ENCODE peak calls at places on chromosomes 16 and 17, in six cellular contexts. U is AG09319, K is Calu3, M is psoas muscle, R is body of pancreas, P is AG04450. D is an unnamed sample.

GRCh38 chr16:28063611-28064061 is at the start of gene GSG1L:
- DNase-seq in K (peak), M (no peak), U (no peak), P (no peak), R (no peak), D (no peak)

GRCh38 chr17:34581446-34582184 is 2.2 kb downstream of the TMEM132E start:
- DNase-seq in P (no peak), U (no peak), R (no peak), K (no peak), M (no peak), D (no peak)

GRCh38 chr16:64434526-64435069 is 687.3 kb downstream of the CDH11 start:
- DNase-seq in R (no peak), U (no peak), K (no peak), M (no peak), P (no peak), D (no peak)

GRCh38 chr17:65385726-65386125 is 175.7 kb downstream of the AXIN2 start:
- DNase-seq in K (no peak), R (no peak), M (no peak), P (no peak), U (no peak), D (no peak)

GRCh38 chr16:79283578-79283977 is 317.0 kb downstream of the MAF start:
- DNase-seq in U (no peak), R (no peak), K (no peak), M (no peak), P (no peak), D (no peak)

GRCh38 chr17:2965621-2966275 is 97.7 kb downstream of the OR1D5 start:
- DNase-seq in M (no peak), K (peak), U (no peak), P (no peak), R (no peak), D (peak)

GRCh38 chr17:181213-182163 is at the start of gene DOC2B:
- DNase-seq in P (no peak), K (peak), U (no peak), M (peak), R (peak), D (no peak)

GRCh38 chr17:39227364-39227919 is 1.7 kb upstream of the STAC2 start:
- DNase-seq in P (no peak), U (no peak), M (no peak), K (no peak), R (no peak), D (no peak)

GRCh38 chr17:64001763-64002529 is 3.8 kb downstream of the PRR29 start:
- DNase-seq in M (peak), U (no peak), P (no peak), R (no peak), K (no peak), D (no peak)

GRCh38 chr17:67441052-67441738 is 64.1 kb downstream of the PITPNC1 start:
- DNase-seq in R (no peak), M (no peak), K (no peak), U (no peak), P (peak), D (no peak)

GRCh38 chr17:49723423-49723822 is 15.7 kb upstream of the SLC35B1 start:
- DNase-seq in P (no peak), R (no peak), M (peak), K (no peak), U (no peak), D (no peak)

GRCh38 chr16:27181020-27181419 is 22.3 kb upstream of the KDM8 start:
- DNase-seq in K (peak), U (no peak), P (no peak), R (no peak), M (no peak), D (no peak)

GRCh38 chr17:41417576-41418015 is 6.8 kb downstream of the KRT37 start:
- DNase-seq in K (peak), M (no peak), P (no peak), U (no peak), R (no peak), D (no peak)

GRCh38 chr17:78828470-78829185 is 12.0 kb downstream of the USP36 start:
- DNase-seq in K (peak), U (no peak), R (no peak), P (peak), M (peak), D (no peak)

GRCh38 chr16:24309222-24309905 is 53.2 kb downstream of the CACNG3 start:
- DNase-seq in P (no peak), U (no peak), M (no peak), K (peak), R (peak), D (no peak)

GRCh38 chr16:87384162-87384999 is 805 bp upstream of the FBXO31 start:
- DNase-seq in R (peak), U (no peak), K (peak), P (no peak), M (peak), D (peak)

GRCh38 chr16:58421029-58421428 is 28.8 kb downstream of the GINS3 start:
- DNase-seq in U (no peak), P (no peak), M (no peak), K (no peak), R (no peak), D (no peak)

GRCh38 chr16:1150511-1150982 is 2.4 kb upstream of the CACNA1H start:
- DNase-seq in K (no peak), M (no peak), R (no peak), U (no peak), P (no peak), D (no peak)

GRCh38 chr17:565506-565905 is 149.1 kb downstream of the VPS53 start:
- DNase-seq in R (no peak), K (peak), P (no peak), U (no peak), M (no peak), D (no peak)

GRCh38 chr16:18969855-18970240 is 13.9 kb upstream of the TMC7 start:
- DNase-seq in K (no peak), R (no peak), P (no peak), U (no peak), M (no peak), D (no peak)

GRCh38 chr16:12458591-12459400 is 344.9 kb downstream of the CPPED1 start:
- DNase-seq in P (no peak), M (no peak), R (no peak), K (no peak), U (no peak), D (no peak)

GRCh38 chr17:50027639-50028206 is 28.2 kb upstream of the ITGA3 start:
- DNase-seq in K (peak), U (peak), M (peak), R (peak), P (peak), D (peak)

GRCh38 chr17:32235588-32235987 is 30.0 kb upstream of the RHBDL3 start:
- DNase-seq in M (no peak), U (no peak), P (no peak), K (no peak), R (no peak), D (no peak)

GRCh38 chr17:42311240-42312034 is 23.1 kb downstream of the STAT5A start:
- DNase-seq in U (peak), P (peak), K (no peak), M (peak), R (peak), D (no peak)

GRCh38 chr17:38967290-38967738 is at the start of gene FBXO47:
- DNase-seq in K (peak), M (peak), U (peak), R (peak), P (peak), D (no peak)

GRCh38 chr16:14148569-14148968 is 77.5 kb downstream of the MRTFB start:
- DNase-seq in R (no peak), M (no peak), K (peak), U (no peak), P (no peak), D (no peak)

GRCh38 chr16:77500286-77500598 is 65.4 kb upstream of the ADAMTS18 start:
- DNase-seq in U (no peak), P (no peak), K (no peak), M (no peak), R (no peak), D (no peak)

GRCh38 chr16:77496934-77497333 is 62.1 kb upstream of the ADAMTS18 start:
- DNase-seq in U (no peak), K (no peak), R (no peak), M (no peak), P (no peak), D (no peak)

GRCh38 chr16:77501260-77501659 is 66.4 kb upstream of the ADAMTS18 start:
- DNase-seq in P (no peak), R (no peak), M (no peak), K (no peak), U (no peak), D (no peak)

GRCh38 chr16:77502448-77502847 is 67.6 kb upstream of the ADAMTS18 start:
- DNase-seq in R (no peak), U (no peak), M (no peak), K (no peak), P (no peak), D (no peak)

DNA sequence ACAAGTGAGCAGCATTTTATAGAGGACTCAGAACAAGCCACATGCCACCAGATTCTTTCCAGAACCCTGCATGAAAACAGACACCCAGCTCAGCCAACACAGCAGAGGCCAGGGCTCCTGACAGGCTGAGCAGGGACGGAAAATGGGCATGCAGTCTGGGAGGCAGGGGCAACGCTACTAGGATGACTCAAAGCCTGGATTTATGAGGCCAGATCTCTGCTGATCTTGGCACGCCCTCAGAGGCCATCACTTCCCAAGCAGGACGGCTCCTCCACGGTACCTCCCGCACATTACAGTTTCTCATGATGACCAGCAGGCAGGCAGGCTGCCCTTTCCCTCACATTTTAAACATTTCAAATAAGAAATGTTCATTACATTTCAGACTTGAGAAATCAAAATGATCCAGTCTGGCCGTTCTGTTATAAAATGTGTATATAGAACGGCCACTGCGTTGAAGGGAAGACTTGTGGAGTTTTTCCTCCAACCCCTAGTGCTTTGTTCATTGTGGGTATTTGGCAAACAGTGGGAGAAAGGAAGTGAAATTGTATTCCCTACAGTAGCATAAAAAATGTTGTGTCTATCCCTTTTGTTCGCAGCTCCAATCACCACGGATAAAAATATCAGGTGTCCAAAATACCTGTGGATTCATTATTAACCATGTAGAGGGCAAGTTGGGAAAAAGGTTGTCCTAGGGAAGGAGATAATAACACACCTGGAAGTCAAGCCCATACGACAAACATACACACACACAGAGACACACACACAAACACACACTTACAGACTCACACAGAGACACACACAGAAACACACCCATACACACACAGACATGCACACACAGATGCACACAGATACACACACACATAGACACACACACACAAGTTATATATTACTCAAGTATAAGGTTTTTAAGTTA is 64.8 kb upstream of the ADAMTS18 start:
- DNase-seq in R (no peak), M (peak), U (peak), K (no peak), P (no peak), D (no peak)
- TF ChIP-seq CTCF in R (no peak), M (no peak), U (no peak), K (no peak), P (no peak), D (no peak)

DNA sequence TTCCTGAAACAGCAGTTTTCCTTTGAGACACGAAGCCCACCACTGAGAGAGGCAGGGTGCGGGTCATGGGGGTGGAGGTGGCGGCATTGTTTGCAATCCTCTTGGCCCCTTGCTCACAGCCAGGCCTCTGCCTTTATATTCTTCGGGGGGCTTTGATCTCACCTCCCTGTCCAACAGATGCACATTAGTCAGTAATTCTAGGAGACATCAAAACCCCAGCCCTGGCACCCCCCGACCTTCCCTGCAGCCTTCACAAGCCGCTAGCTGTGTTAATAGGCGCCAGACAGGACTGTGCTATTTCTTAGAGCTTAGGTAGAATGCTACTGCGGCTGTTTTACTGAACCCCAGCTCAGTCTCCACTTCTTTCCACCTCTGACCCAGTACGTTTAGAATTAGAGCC is 212.6 kb downstream of the RBFOX1 start:
- DNase-seq in K (no peak), M (no peak), U (no peak), P (no peak), R (no peak), D (no peak)
- TF ChIP-seq CTCF in K (no peak), M (no peak), U (no peak), P (no peak), R (no peak), D (no peak)

DNA sequence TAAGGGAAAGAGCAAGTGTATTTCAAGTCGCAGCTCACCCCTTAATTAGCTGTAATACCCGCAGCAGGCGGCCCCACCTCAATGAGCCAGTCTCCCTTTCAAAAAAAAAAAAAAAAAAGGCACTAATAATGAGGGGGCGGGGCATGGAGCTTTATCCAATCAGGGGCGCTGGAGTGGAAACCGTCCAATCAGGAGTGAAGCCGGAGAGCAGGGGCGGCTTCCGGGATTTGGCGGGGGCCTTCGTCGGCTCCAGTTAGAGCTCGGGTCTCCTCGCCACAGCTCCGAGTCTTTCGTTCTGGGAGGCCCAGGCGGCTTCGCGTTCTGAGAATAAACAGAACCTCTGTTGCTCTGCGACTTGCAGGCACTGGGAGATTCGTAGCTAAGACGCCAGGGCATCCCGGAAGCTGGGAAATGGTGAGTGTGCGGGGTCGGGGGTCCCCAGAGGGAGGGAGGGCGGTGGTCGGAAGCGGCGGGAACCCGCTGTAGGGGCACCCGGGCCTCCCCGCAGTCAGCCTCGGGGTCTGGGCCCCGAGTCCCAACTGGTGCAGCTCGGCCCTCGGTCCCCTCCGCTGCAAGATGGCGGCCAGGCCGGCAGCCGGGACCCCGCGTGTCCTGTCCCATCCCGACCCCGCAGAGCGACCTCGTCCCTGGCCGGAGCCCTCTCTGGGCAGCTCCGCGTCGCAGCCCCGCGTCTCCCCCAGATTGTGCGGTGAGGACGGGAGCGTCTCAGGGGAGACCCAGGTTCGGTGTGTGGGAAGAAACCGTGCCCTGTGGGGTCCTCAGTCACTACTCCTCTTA is at the start of gene ZNF267:
- DNase-seq in U (peak), P (peak), M (peak), R (peak), K (peak), D (peak)
- TF ChIP-seq CTCF in U (no peak), P (no peak), M (no peak), R (no peak), K (no peak), D (no peak)

GRCh38 chr17:81536299-81537290 is 8.4 kb downstream of the FSCN2 start:
- DNase-seq in M (no peak), U (no peak), P (no peak), R (peak), K (peak), D (no peak)

GRCh38 chr17:81535007-81535328 is 6.8 kb downstream of the FSCN2 start:
- DNase-seq in U (no peak), R (no peak), M (no peak), P (no peak), K (no peak), D (no peak)

GRCh38 chr17:81534157-81535006 is 6.2 kb downstream of the FSCN2 start:
- DNase-seq in M (no peak), K (no peak), R (no peak), P (no peak), U (no peak), D (no peak)

GRCh38 chr17:81537343-81537855 is 9.2 kb downstream of the FSCN2 start:
- DNase-seq in R (peak), P (no peak), U (no peak), K (peak), M (peak), D (no peak)

GRCh38 chr17:81535480-81536298 is 7.5 kb downstream of the FSCN2 start:
- DNase-seq in R (no peak), U (no peak), K (no peak), P (no peak), M (no peak), D (no peak)
- TF ChIP-seq CTCF in R (no peak), U (no peak), K (no peak), P (no peak), M (no peak), D (no peak)

DNA sequence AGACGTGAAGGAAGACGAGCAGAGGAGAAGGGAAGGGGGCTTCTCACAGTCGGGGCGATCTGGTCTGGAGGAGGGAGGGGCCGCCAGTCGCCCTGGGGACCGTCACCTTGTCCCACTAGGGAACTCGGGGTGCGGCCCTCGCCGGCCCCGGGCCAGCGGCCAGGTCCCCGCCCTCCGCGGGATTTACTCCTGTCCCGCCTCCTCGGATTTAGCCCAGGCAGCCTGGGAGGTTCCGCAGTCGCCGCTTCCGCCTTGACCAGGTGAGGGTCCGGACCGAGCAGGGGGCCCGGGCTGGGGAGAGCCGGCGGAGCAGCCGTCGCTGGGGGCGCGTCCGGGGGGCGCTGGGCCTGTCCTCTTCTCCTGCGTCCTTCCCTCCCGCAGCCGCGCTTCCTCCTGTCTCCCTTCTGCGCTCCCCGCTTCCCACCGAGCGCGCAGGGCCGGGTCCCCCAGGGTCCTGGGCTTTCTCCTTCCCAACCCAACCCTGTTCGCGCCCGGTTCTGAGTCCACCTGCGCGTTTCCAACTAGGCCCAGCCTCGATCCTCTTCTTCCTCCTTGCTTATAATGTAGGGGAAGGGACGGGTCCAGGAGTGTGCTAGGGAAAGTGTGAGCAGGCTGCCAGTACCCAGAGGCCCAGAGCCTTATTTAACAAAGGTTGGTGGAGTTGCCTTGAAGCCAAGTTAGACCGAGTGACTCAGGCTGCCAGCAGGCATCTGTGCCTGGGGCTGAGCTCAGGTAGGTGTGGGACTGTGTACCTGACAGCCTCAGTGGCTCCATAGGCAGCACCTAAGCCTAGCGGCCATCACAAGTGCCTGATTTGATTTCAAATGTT is at the start of gene TNK1:
- DNase-seq in R (peak), K (peak), U (no peak), M (peak), P (no peak), D (no peak)
- TF ChIP-seq CTCF in R (no peak), K (no peak), U (no peak), M (no peak), P (no peak), D (no peak)

GRCh38 chr17:9907131-9907530 is 2.1 kb upstream of the RCVRN start:
- DNase-seq in U (no peak), R (no peak), M (no peak), K (no peak), P (no peak), D (no peak)

GRCh38 chr17:9906616-9907015 is 1.5 kb upstream of the RCVRN start:
- DNase-seq in U (no peak), P (no peak), R (no peak), M (no peak), K (no peak), D (no peak)

GRCh38 chr17:9905078-9905415 is at the start of gene RCVRN:
- DNase-seq in R (no peak), U (no peak), P (no peak), K (no peak), M (no peak), D (no peak)

GRCh38 chr17:9904277-9905077 is 594 bp downstream of the RCVRN start:
- DNase-seq in P (no peak), R (no peak), U (no peak), M (no peak), K (no peak), D (no peak)

GRCh38 chr17:9905902-9906301 is 831 bp upstream of the RCVRN start:
- DNase-seq in M (peak), U (no peak), P (no peak), K (peak), R (no peak), D (no peak)
- TF ChIP-seq CTCF in M (no peak), U (peak), P (peak), K (peak), R (no peak), D (peak)

GRCh38 chr17:48542956-48543853 is 1.7 kb downstream of the HOXB2 start:
- DNase-seq in U (no peak), P (no peak), K (peak), M (peak), R (no peak), D (no peak)
- TF ChIP-seq CTCF in U (no peak), P (no peak), K (no peak), M (peak), R (no peak), D (no peak)

GRCh38 chr17:4945176-4945943 is 3.0 kb downstream of the PFN1 start:
- DNase-seq in U (peak), P (peak), M (peak), K (peak), R (peak), D (no peak)
- TF ChIP-seq CTCF in U (no peak), P (no peak), M (no peak), K (no peak), R (no peak), D (no peak)